ENCODE peak calls at places on chromosomes 13 and 19, in five cellular contexts. P, X, D, Z and N are unnamed samples.

GRCh38 chr19:32308436-32309077 is 36.9 kb upstream of the ZNF507 start:
- DNase-seq in P (no peak), X (no peak), D (no peak), Z (no peak), N (no peak)

GRCh38 chr13:33372251-33372919 is 86.8 kb upstream of the STARD13 start:
- DNase-seq in P (no peak), X (no peak), D (no peak), Z (no peak), N (no peak)

GRCh38 chr19:5085566-5085965 is 116.7 kb downstream of the KDM4B start:
- DNase-seq in P (no peak), X (no peak), D (no peak), Z (no peak), N (no peak)

GRCh38 chr19:35204799-35205732 is 23.5 kb downstream of the FAM187B start:
- DNase-seq in P (no peak), X (no peak), D (peak; percentile 39), Z (no peak), N (no peak)

GRCh38 chr19:2455481-2456300 is 1.1 kb downstream of the LMNB2 start:
- DNase-seq in P (no peak), X (no peak), D (peak; percentile 59), Z (peak; percentile 59), N (peak; percentile 50)

GRCh38 chr19:46637224-46637623 is 1.2 kb upstream of the GNG8 start:
- DNase-seq in P (no peak), X (no peak), D (no peak), Z (no peak), N (no peak)

GRCh38 chr19:45200614-45201013 is 22.0 kb downstream of the BLOC1S3 start:
- DNase-seq in P (peak; percentile 51), X (no peak), D (no peak), Z (no peak), N (no peak)

GRCh38 chr13:26377038-26377437 is 123.1 kb downstream of the CDK8 start:
- DNase-seq in P (peak; percentile 10), X (no peak), D (no peak), Z (peak; percentile 38), N (no peak)

GRCh38 chr13:113573065-113573464 is 11.5 kb upstream of the TFDP1 start:
- DNase-seq in P (no peak), X (no peak), D (peak; percentile 3), Z (no peak), N (no peak)

GRCh38 chr19:55657004-55657747 is 2.3 kb downstream of the U2AF2 start:
- DNase-seq in P (peak; percentile 41), X (no peak), D (no peak), Z (no peak), N (no peak)

GRCh38 chr19:12652219-12652618 is 14.3 kb downstream of the MAN2B1 start:
- DNase-seq in P (no peak), X (no peak), D (no peak), Z (no peak), N (no peak)

GRCh38 chr13:31951215-31951678 is 80.3 kb upstream of the FRY start:
- DNase-seq in P (peak; percentile 28), X (no peak), D (peak; percentile 52), Z (no peak), N (peak; percentile 50)

GRCh38 chr13:23850134-23850533 is 39.1 kb downstream of the MIPEP start:
- DNase-seq in P (no peak), X (no peak), D (no peak), Z (no peak), N (no peak)

GRCh38 chr19:35100588-35101533 is 14.8 kb upstream of the FXYD3 start:
- DNase-seq in P (no peak), X (no peak), D (no peak), Z (no peak), N (no peak)

GRCh38 chr13:97307096-97307495 is 85.0 kb downstream of the MBNL2 start:
- DNase-seq in P (no peak), X (no peak), D (no peak), Z (no peak), N (no peak)

GRCh38 chr19:1618157-1619093 is 13.2 kb upstream of the UQCR11 start:
- DNase-seq in P (peak; percentile 14), X (no peak), D (peak; percentile 51), Z (peak; percentile 90), N (no peak)

GRCh38 chr13:73991884-73992283 is 142.3 kb downstream of the KLF12 start:
- DNase-seq in P (no peak), X (no peak), D (no peak), Z (no peak), N (no peak)

GRCh38 chr19:34773555-34773864 is 495 bp upstream of the ZNF599 start:
- DNase-seq in P (no peak), X (no peak), D (no peak), Z (no peak), N (no peak)

GRCh38 chr19:3060852-3061182 is 1.5 kb downstream of the TLE5 start:
- DNase-seq in P (peak; percentile 19), X (no peak), D (no peak), Z (no peak), N (no peak)

GRCh38 chr13:27542220-27542619 is 78.1 kb downstream of the LNX2 start:
- DNase-seq in P (no peak), X (no peak), D (no peak), Z (no peak), N (no peak)

GRCh38 chr13:51479199-51479523 is 26.3 kb upstream of the INTS6 start:
- DNase-seq in P (peak; percentile 66), X (no peak), D (no peak), Z (no peak), N (no peak)

GRCh38 chr13:52600666-52601065 is 41.6 kb upstream of the HNRNPA1L2 start:
- DNase-seq in P (peak; percentile 10), X (no peak), D (no peak), Z (no peak), N (no peak)

GRCh38 chr19:47143322-47144073 is 12.9 kb downstream of the SAE1 start:
- DNase-seq in P (no peak), X (no peak), D (no peak), Z (no peak), N (no peak)

GRCh38 chr13:32537580-32538233 is 888 bp downstream of the N4BP2L2 start:
- DNase-seq in P (peak; percentile 9), X (peak; percentile 80), D (peak; percentile 42), Z (peak; percentile 9), N (peak; percentile 45)

GRCh38 chr13:98576215-98576945 is 527 bp downstream of the STK24 start:
- DNase-seq in P (no peak), X (peak; percentile 85), D (peak; percentile 67), Z (peak; percentile 66), N (peak; percentile 61)

GRCh38 chr13:104571161-104571889 is 1505.1 kb upstream of the SLC10A2 start:
- DNase-seq in P (peak; percentile 88), X (peak; percentile 74), D (peak; percentile 72), Z (peak; percentile 45), N (no peak)

GRCh38 chr13:21297452-21297851 is 121.0 kb downstream of the MRPL57 start:
- DNase-seq in P (peak; percentile 20), X (no peak), D (no peak), Z (no peak), N (no peak)

GRCh38 chr13:32978278-32978677 is 37.9 kb upstream of the KL start:
- DNase-seq in P (no peak), X (no peak), D (no peak), Z (no peak), N (no peak)

GRCh38 chr13:95593462-95593861 is 40.9 kb downstream of the CLDN10 start:
- DNase-seq in P (no peak), X (no peak), D (no peak), Z (no peak), N (no peak)

GRCh38 chr13:107743983-107744382 is 471.4 kb downstream of the LIG4 start:
- DNase-seq in P (peak; percentile 95), X (no peak), D (no peak), Z (no peak), N (no peak)

GRCh38 chr19:54030895-54031586 is 32.7 kb downstream of the VSTM1 start:
- DNase-seq in P (no peak), X (no peak), D (no peak), Z (no peak), N (no peak)

GRCh38 chr19:1460033-1460995 is 10.4 kb downstream of the APC2 start:
- DNase-seq in P (no peak), X (no peak), D (no peak), Z (no peak), N (peak; percentile 48)

GRCh38 chr19:44779150-44779549 is 1.5 kb downstream of the CBLC start:
- DNase-seq in P (no peak), X (no peak), D (no peak), Z (no peak), N (no peak)

GRCh38 chr13:43908156-43909126 is 28.7 kb downstream of the LACC1 start:
- DNase-seq in P (peak; percentile 73), X (no peak), D (no peak), Z (no peak), N (no peak)

GRCh38 chr13:23979361-23980159 is 82.3 kb upstream of the C1QTNF9B start:
- DNase-seq in P (peak; percentile 87), X (peak; percentile 95), D (peak; percentile 74), Z (peak; percentile 80), N (peak; percentile 80)

GRCh38 chr19:29495091-29495490 is 30.7 kb upstream of the VSTM2B start:
- DNase-seq in P (no peak), X (peak; percentile 15), D (no peak), Z (no peak), N (no peak)

GRCh38 chr19:41688098-41688497 is at the start of gene CEACAM7:
- DNase-seq in P (no peak), X (no peak), D (peak; percentile 58), Z (no peak), N (no peak)

GRCh38 chr19:31266196-31266595 is 83.0 kb downstream of the TSHZ3 start:
- DNase-seq in P (no peak), X (no peak), D (no peak), Z (no peak), N (no peak)